ENCODE peak calls at places on chromosomes 7 and 10, in five cellular contexts. C is heart left ventricle; L is CD4-positive, CD25-positive, alpha-beta regulatory T cell; H is fibroblast of lung; R is Caco-2. O is an unnamed sample. For H3K9me3, the result is how much of the 10 kb centered on the place peaks cover.

GRCh38 chr7:96303105-96303685 is 18.7 kb downstream of the SLC25A13 start:
- DNase-seq in H (no peak), R (peak), L (no peak), C (no peak), O (no peak)

GRCh38 chr7:47380325-47381131 is 201.4 kb downstream of the TNS3 start:
- DNase-seq in R (peak), L (no peak), C (no peak), H (peak), O (no peak)

GRCh38 chr7:55119571-55119970 is 100.8 kb downstream of the EGFR start:
- DNase-seq in H (no peak), R (no peak), L (no peak), C (no peak), O (no peak)

GRCh38 chr10:43997330-43997729 is 348.6 kb upstream of the ZNF32 start:
- DNase-seq in L (no peak), R (no peak), H (no peak), C (no peak), O (no peak)

GRCh38 chr7:19692111-19692828 is 16.6 kb downstream of the POLR1F start:
- DNase-seq in L (no peak), H (no peak), R (no peak), C (no peak), O (no peak)

GRCh38 chr7:116231543-116232401 is 21.4 kb downstream of the TES start:
- DNase-seq in L (peak), H (peak), C (no peak), R (no peak), O (no peak)

GRCh38 chr10:102726274-102726673 is 11.8 kb downstream of the SFXN2 start:
- DNase-seq in L (no peak), C (no peak), R (no peak), H (no peak), O (no peak)

GRCh38 chr7:108570146-108570755 is 577 bp downstream of the DNAJB9 start:
- DNase-seq in L (peak), R (peak), C (peak), H (peak), O (peak)

GRCh38 chr7:154484406-154484805 is 432.2 kb downstream of the DPP6 start:
- DNase-seq in H (no peak), C (no peak), R (no peak), L (no peak), O (no peak)

GRCh38 chr7:155169081-155169480 is 99.0 kb downstream of the HTR5A start:
- DNase-seq in R (peak), H (no peak), L (no peak), C (no peak), O (no peak)

GRCh38 chr10:51675088-51675487 is 24.3 kb downstream of the CSTF2T start:
- DNase-seq in C (no peak), H (no peak), L (no peak), R (no peak), O (no peak)

GRCh38 chr10:86668297-86669165 is at the start of gene LDB3:
- DNase-seq in L (no peak), R (no peak), H (peak), C (peak), O (no peak)

GRCh38 chr10:122981066-122981464 is 864 bp downstream of the PSTK start:
- DNase-seq in H (peak), L (peak), R (no peak), C (no peak), O (no peak)

GRCh38 chr7:139610595-139610994 is 87.1 kb downstream of the CLEC2L start:
- DNase-seq in H (no peak), L (no peak), R (no peak), C (no peak), O (no peak)

GRCh38 chr10:132595850-132596249 is 58.3 kb downstream of the INPP5A start:
- DNase-seq in C (no peak), L (no peak), R (no peak), H (no peak), O (no peak)

GRCh38 chr10:1398626-1399410 is 338.5 kb downstream of the ADARB2 start:
- DNase-seq in H (no peak), R (no peak), L (no peak), C (no peak), O (no peak)

GRCh38 chr10:132676193-132676891 is 109.6 kb downstream of the NKX6-2 start:
- DNase-seq in R (peak), C (no peak), H (no peak), L (no peak), O (no peak)

GRCh38 chr7:158869876-158870275 is 13.5 kb downstream of the DYNC2I1 start:
- DNase-seq in R (no peak), L (no peak), H (no peak), C (no peak), O (no peak)

GRCh38 chr7:23334482-23335056 is 35.4 kb downstream of the MALSU1 start:
- DNase-seq in R (peak), C (no peak), L (no peak), H (peak), O (no peak)

GRCh38 chr10:93126484-93127052 is 52.9 kb downstream of the CYP26A1 start:
- DNase-seq in C (no peak), R (no peak), H (no peak), L (no peak), O (no peak)

GRCh38 chr7:2241580-2242540 is at the start of the genes MRM2 and NUDT1:
- DNase-seq in H (peak), C (peak), R (peak), L (peak), O (peak)

GRCh38 chr7:117067322-117067721 is 114.0 kb downstream of the ST7 start:
- DNase-seq in H (no peak), L (no peak), C (no peak), R (no peak), O (no peak)

GRCh38 chr10:127150136-127150535 is 46.3 kb downstream of the INSYN2A start:
- DNase-seq in C (no peak), H (peak), L (no peak), R (no peak), O (no peak)

GRCh38 chr10:35274511-35275060 is 61.7 kb upstream of the CCNY start:
- DNase-seq in R (no peak), H (no peak), L (no peak), C (no peak), O (no peak)
- H3K9me3 ChIP-seq in R (under half), H (under half), L (under half), C (under half), O (under half)

DNA sequence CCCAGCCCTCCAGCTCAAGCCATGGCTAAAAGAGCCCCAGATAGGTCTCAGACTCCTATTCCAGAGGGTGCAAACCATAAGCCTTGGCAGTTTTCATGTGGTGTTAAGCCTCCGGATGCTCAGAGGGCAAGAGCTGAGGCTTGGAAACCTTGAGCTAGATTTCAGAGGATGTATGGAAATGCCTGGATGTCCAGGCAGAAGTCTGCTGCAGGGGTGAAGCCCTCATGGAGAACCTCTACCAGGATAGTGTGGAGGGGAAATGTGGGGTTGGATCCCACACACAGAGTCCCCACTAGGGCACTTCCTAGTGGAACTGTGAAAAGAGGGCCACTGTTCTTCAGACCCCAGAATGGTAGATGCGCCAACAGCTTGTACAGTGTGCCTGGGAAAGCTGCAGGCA is 13.2 kb upstream of the HPSE2 start:
- DNase-seq in C (no peak), R (no peak), H (no peak), L (no peak), O (no peak)
- H3K9me3 ChIP-seq in C (under half), R (under half), H (under half), L (under half), O (under half)

DNA sequence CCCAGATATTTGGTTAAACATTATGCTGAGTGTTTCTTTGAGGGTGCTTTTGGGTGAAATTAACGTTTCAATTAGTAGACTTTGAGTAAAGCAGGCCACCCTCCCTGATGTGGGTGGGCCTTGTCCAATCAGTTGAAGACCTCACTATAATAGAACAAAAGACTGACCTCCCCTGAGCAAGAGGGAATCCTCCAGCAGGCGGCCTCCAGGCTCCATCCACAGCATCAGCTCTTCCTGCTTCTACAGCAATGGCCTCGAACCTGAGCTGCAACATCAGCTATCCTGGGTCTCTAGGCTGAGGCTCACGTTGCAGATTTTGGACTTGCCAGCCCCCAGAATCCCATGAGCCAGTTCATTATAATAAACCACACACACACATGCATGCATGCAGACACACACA is 104.2 kb downstream of the PFKFB3 start:
- DNase-seq in R (no peak), H (no peak), L (no peak), C (no peak), O (no peak)
- H3K9me3 ChIP-seq in R (under half), H (under half), L (under half), C (under half), O (under half)

GRCh38 chr7:15967121-15967520 is 280.6 kb upstream of the MEOX2 start:
- DNase-seq in H (no peak), L (no peak), R (no peak), C (no peak), O (no peak)

GRCh38 chr7:15963206-15963605 is 276.7 kb upstream of the MEOX2 start:
- DNase-seq in R (no peak), C (no peak), H (no peak), L (no peak), O (no peak)

GRCh38 chr7:15972767-15973362 is 286.4 kb upstream of the MEOX2 start:
- DNase-seq in R (no peak), H (peak), C (peak), L (no peak), O (no peak)

GRCh38 chr7:15967551-15967950 is 281.1 kb upstream of the MEOX2 start:
- DNase-seq in L (no peak), R (no peak), H (no peak), C (no peak), O (no peak)
- H3K9me3 ChIP-seq in L (under half), R (under half), H (under half), C (under half), O (under half)

GRCh38 chr10:120990831-120991230 is 139.7 kb downstream of the WDR11 start:
- DNase-seq in R (no peak), H (no peak), L (no peak), C (no peak), O (no peak)
- H3K9me3 ChIP-seq in R (half or more), H (under half), L (under half), C (under half), O (under half)

O was measured in CD8-positive, alpha-beta memory T cell.